ENCODE peak calls at places on chromosomes 13 and 19, in four cellular contexts. B is pancreas, R is breast epithelium, Q is adrenal gland. I is an unnamed sample.

GRCh38 chr19:30132312-30133075 is 190.5 kb downstream of the URI1 start:
- DNase-seq in B (no peak), Q (no peak), R (no peak), I (no peak)

GRCh38 chr13:90299238-90299637 is 1048.2 kb upstream of the MIR17HG start:
- DNase-seq in R (no peak), Q (no peak), B (no peak), I (no peak)

GRCh38 chr13:29908411-29908810 is 58.0 kb upstream of the UBL3 start:
- DNase-seq in R (no peak), Q (no peak), B (no peak), I (no peak)

GRCh38 chr19:48443262-48443661 is 2.5 kb upstream of the GRWD1 start:
- DNase-seq in Q (no peak), R (no peak), B (peak), I (no peak)

GRCh38 chr13:109331898-109332297 is 454.5 kb downstream of the IRS2 start:
- DNase-seq in R (no peak), Q (no peak), B (no peak), I (no peak)

GRCh38 chr13:56735537-56735942 is 405.2 kb upstream of the PRR20A start:
- DNase-seq in Q (no peak), R (no peak), B (no peak), I (no peak)

GRCh38 chr19:28838909-28839308 is 374.0 kb downstream of the UQCRFS1 start:
- DNase-seq in R (no peak), B (no peak), Q (no peak), I (no peak)

GRCh38 chr13:112056739-112057433 is 10.1 kb upstream of the SOX1 start:
- DNase-seq in R (no peak), Q (no peak), B (no peak), I (no peak)

GRCh38 chr19:50172726-50173125 is 9.6 kb upstream of the IZUMO2 start:
- DNase-seq in B (no peak), R (no peak), Q (no peak), I (no peak)

GRCh38 chr19:55641376-55642152 is 762 bp downstream of the ZNF580 start:
- DNase-seq in B (no peak), R (no peak), Q (peak), I (no peak)

GRCh38 chr19:10112037-10112751 is 701 bp downstream of the P2RY11 start:
- DNase-seq in R (no peak), Q (peak), B (no peak), I (no peak)

GRCh38 chr13:79318664-79319063 is 87.4 kb downstream of the RBM26 start:
- DNase-seq in Q (no peak), R (no peak), B (no peak), I (no peak)

GRCh38 chr13:94552095-94552494 is 43.9 kb downstream of the TGDS start:
- DNase-seq in Q (no peak), R (no peak), B (no peak), I (no peak)

GRCh38 chr13:94369862-94370491 is 109.5 kb downstream of the DCT start:
- DNase-seq in Q (peak), B (no peak), R (no peak), I (no peak)

GRCh38 chr13:21355304-21355703 is 103.8 kb downstream of the ZDHHC20 start:
- DNase-seq in B (no peak), R (no peak), Q (no peak), I (peak)

GRCh38 chr19:28028881-28029280 is 1184.1 kb downstream of the UQCRFS1 start:
- DNase-seq in Q (peak), R (no peak), B (no peak), I (no peak)

GRCh38 chr13:47326061-47326460 is 429.2 kb upstream of the HTR2A start:
- DNase-seq in Q (no peak), R (no peak), B (no peak), I (no peak)

GRCh38 chr19:38385804-38386257 is 2.0 kb downstream of the GGN start:
- DNase-seq in Q (no peak), R (no peak), B (peak), I (no peak)

GRCh38 chr13:43405457-43405856 is 381.3 kb downstream of the ENOX1 start:
- DNase-seq in Q (no peak), R (no peak), B (no peak), I (no peak)

GRCh38 chr13:40330950-40331349 is 335.5 kb downstream of the FOXO1 start:
- DNase-seq in Q (no peak), B (no peak), R (no peak), I (no peak)

GRCh38 chr13:48647625-48648024 is 6.1 kb upstream of the CYSLTR2 start:
- DNase-seq in B (no peak), R (no peak), Q (no peak), I (no peak)

GRCh38 chr13:83716121-83716520 is 166.2 kb downstream of the SLITRK1 start:
- DNase-seq in B (no peak), R (no peak), Q (no peak), I (no peak)

GRCh38 chr13:57340878-57341277 is 173.9 kb downstream of the PRR20E start:
- DNase-seq in B (no peak), Q (no peak), R (no peak), I (no peak)

GRCh38 chr13:29567411-29567810 is 28.1 kb downstream of the SLC7A1 start:
- DNase-seq in Q (no peak), R (peak), B (no peak), I (no peak)

GRCh38 chr19:46723023-46723461 is 6.1 kb upstream of the PRKD2 start:
- DNase-seq in R (no peak), Q (no peak), B (no peak), I (no peak)

GRCh38 chr13:98997738-98998641 is 20.1 kb upstream of the DOCK9 start:
- DNase-seq in R (no peak), Q (peak), B (no peak), I (peak)

GRCh38 chr13:49607761-49608160 is 20.5 kb upstream of the ARL11 start:
- DNase-seq in R (no peak), Q (no peak), B (no peak), I (no peak)

GRCh38 chr19:2469102-2469914 is 6.6 kb upstream of the GADD45B start:
- DNase-seq in R (no peak), B (no peak), Q (peak), I (no peak)
- TF ChIP-seq CTCF in R (no peak), B (no peak), Q (no peak), I (no peak)

GRCh38 chr19:4446801-4447200 is 10.8 kb downstream of the UBXN6 start:
- DNase-seq in B (peak), R (no peak), Q (no peak), I (no peak)

GRCh38 chr19:4448147-4448985 is 9.2 kb downstream of the UBXN6 start:
- DNase-seq in Q (peak), B (peak), R (no peak), I (no peak)

GRCh38 chr19:4449022-4449825 is 8.4 kb downstream of the UBXN6 start:
- DNase-seq in R (peak), B (peak), Q (peak), I (no peak)

GRCh38 chr19:4445963-4446668 is 11.5 kb downstream of the UBXN6 start:
- DNase-seq in B (peak), Q (peak), R (no peak), I (peak)

DNA sequence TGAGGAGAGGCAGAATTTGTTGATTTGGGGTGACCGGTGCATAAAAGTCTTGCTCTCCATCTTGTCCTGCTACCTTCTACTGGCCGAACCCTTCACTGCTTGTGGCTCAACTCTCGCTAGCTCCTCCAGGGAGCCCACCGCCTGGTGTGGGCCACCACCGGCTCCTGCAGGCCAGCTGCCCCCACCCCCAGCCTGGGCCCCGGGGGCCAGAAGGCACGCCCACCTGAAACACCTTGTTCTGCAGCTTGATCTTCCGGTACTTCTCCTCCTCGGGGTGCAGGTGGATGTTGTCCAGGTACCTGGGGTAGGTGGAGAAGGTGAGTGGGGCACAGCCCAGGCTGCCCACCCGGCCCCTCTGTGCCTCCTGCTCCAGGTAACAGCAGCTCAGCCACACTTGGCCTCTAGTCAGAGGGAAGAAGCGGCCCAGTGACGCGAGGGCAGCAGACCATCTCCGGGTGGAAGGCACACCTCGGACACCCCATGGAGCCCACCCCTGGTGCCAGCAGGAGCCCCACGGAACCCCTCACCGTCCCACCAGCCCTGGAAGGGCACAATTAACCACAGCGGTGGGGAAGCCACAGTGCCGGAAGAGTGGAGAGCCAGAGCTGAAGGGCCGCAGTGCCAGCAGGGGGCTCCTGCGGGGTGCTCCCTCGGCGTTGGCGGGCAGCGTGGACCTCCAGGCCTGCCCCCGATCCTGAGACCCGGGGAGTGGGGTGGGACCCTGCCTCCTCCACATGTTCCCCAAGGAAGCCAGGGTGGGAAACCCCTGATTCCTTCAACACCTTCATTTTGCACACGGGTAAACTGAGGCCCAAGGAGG is 10.1 kb downstream of the UBXN6 start:
- DNase-seq in B (peak), Q (no peak), R (no peak), I (no peak)
- TF ChIP-seq CTCF in B (no peak), Q (no peak), R (no peak), I (no peak)

GRCh38 chr13:110618780-110619179 is 3.4 kb downstream of the NAXD start:
- DNase-seq in Q (no peak), R (no peak), B (no peak), I (no peak)

GRCh38 chr13:110616103-110617101 is 1.1 kb downstream of the NAXD start:
- DNase-seq in B (peak), Q (peak), R (peak), I (peak)

GRCh38 chr13:110617326-110618072 is 2.2 kb downstream of the NAXD start:
- DNase-seq in R (no peak), Q (peak), B (peak), I (no peak)

GRCh38 chr13:110620596-110620995 is 5.3 kb downstream of the NAXD start:
- DNase-seq in B (no peak), Q (no peak), R (no peak), I (no peak)

DNA sequence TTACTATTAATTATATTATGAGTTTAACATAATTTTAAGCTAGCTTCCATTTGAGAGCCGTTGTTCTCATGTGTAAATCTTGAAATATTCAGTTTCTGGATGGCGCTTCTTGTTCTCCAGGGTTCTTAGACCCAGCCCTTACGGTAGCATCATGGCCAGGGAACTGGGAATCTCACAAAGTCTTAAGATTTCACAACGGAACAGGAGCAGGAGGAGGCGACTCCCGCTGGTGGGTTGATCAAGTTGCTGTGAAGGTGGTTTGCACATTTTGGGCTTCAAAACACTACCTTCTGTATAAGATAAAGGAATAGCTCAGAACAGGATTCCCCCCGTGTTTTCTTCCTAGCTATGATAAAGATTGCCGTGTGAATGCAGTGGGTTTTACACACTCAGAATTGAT is 2.8 kb downstream of the NAXD start:
- DNase-seq in B (no peak), R (no peak), Q (no peak), I (no peak)
- TF ChIP-seq CTCF in B (no peak), R (no peak), Q (no peak), I (no peak)

DNA sequence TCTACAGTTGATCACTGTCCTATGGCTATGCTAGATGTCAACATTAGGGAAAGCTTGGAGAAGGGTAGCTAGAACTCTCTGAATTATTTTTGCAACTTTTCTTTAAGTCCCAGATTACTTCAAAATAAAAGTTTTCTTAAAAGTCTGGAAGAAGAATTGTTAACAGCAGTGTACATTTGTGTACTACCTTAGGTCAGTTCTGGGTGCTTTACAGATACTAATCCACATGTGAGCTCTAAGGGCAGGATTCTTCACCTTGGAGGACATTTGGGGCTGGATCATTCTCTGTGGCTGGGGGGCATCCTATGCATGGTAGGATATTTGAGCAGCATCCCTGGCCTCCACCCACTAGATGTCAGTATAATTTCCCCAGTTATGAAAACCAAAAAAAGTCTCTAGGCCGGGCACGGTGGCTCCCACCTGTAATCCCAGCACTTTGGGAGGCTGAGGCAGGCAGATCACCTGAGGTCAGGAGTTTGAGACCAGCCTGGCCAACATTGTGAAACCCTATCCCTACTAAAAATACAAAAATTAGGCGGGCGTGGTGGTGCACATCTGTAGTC is 2.8 kb downstream of the BRME1 start:
- DNase-seq in B (no peak), R (no peak), Q (no peak), I (no peak)
- TF ChIP-seq CTCF in B (no peak), R (no peak), Q (no peak), I (peak)

DNA sequence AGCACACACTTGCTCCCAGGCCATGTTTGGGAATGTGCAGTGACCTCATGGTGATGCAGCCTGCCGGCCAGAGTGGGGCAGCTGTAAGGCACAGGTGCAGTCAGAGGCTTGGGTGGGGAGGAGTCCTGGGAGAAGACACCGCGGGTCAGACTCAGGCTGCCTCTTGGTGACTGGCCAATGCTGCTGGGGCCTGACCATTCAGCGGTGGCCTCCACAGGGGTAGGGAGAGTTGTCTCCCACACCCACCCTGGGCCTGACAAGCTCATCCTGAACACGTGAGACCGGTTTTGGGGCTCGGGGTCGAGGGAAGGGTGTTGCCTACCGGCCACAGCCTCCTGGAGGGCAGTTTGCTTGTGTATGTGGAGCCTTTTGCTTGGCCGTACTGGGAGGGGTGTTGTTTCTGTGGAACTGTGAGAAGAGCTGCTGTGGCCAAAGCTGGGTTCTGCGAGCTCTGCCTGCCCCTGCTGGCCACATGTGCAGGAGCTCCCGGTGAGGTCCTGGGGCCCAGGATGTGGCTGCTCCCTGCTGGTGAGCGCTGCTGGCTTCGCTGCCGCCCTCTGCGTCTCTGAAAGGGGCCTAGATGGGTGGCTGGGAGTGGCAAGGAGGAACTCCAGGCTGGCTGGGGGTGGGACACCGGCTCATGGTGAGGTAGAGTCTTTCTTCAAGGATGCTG is 22.1 kb downstream of the UPF1 start:
- DNase-seq in Q (no peak), B (no peak), R (no peak), I (no peak)
- TF ChIP-seq CTCF in Q (no peak), B (no peak), R (no peak), I (peak)

GRCh38 chr19:17946965-17947784 is 14.4 kb downstream of the CCDC124 start:
- DNase-seq in Q (no peak), R (no peak), B (peak), I (no peak)
- TF ChIP-seq CTCF in Q (no peak), R (no peak), B (no peak), I (no peak)

GRCh38 chr13:77815330-77815729 is 103.3 kb downstream of the EDNRB start:
- DNase-seq in Q (no peak), R (no peak), B (no peak), I (no peak)

GRCh38 chr13:77820431-77821149 is 98.0 kb downstream of the EDNRB start:
- DNase-seq in R (no peak), B (no peak), Q (no peak), I (no peak)
- TF ChIP-seq CTCF in R (no peak), B (no peak), Q (no peak), I (peak)

GRCh38 chr19:7681336-7682174 is 922 bp downstream of the TRAPPC5 start:
- DNase-seq in B (peak), Q (peak), R (peak), I (peak)
- TF ChIP-seq CTCF in B (no peak), Q (peak), R (peak), I (peak)